ENCODE peak calls at places on chromosomes 5 and 9, in five cellular contexts. One of them, this sample, is unnamed.

GRCh38 chr9:88184986-88185385 is 46.7 kb upstream of the SPATA31C2 start:
- DNase-seq in H54: no peak
- DNase-seq in activated naive CD4-positive, alpha-beta T cell treated with anti-CD3 and anti-CD28 coated beads for 36 hours: no peak
- DNase-seq in GM04503: no peak
- DNase-seq in NCI-H1105: no peak
- DNase-seq in this sample: no peak

GRCh38 chr9:136370687-136371530 is 2.6 kb downstream of the CARD9 start:
- DNase-seq in H54: no peak
- DNase-seq in activated naive CD4-positive, alpha-beta T cell treated with anti-CD3 and anti-CD28 coated beads for 36 hours: no peak
- DNase-seq in GM04503: no peak
- DNase-seq in NCI-H1105: no peak
- DNase-seq in this sample: no peak

GRCh38 chr9:122133984-122134535 is 25.5 kb downstream of the NDUFA8 start:
- DNase-seq in H54: no peak
- DNase-seq in activated naive CD4-positive, alpha-beta T cell treated with anti-CD3 and anti-CD28 coated beads for 36 hours: no peak
- DNase-seq in GM04503: no peak
- DNase-seq in NCI-H1105: no peak
- DNase-seq in this sample: no peak

GRCh38 chr5:98308231-98308630 is 465.2 kb upstream of the RGMB start:
- DNase-seq in H54: no peak
- DNase-seq in activated naive CD4-positive, alpha-beta T cell treated with anti-CD3 and anti-CD28 coated beads for 36 hours: no peak
- DNase-seq in GM04503: no peak
- DNase-seq in NCI-H1105: no peak
- DNase-seq in this sample: no peak

GRCh38 chr5:40478766-40479165 is 200.9 kb upstream of the PTGER4 start:
- DNase-seq in H54: no peak
- DNase-seq in activated naive CD4-positive, alpha-beta T cell treated with anti-CD3 and anti-CD28 coated beads for 36 hours: no peak
- DNase-seq in GM04503: no peak
- DNase-seq in NCI-H1105: no peak
- DNase-seq in this sample: no peak

GRCh38 chr5:94524841-94525697 is 93.3 kb downstream of the KIAA0825 start:
- DNase-seq in H54: no peak
- DNase-seq in activated naive CD4-positive, alpha-beta T cell treated with anti-CD3 and anti-CD28 coated beads for 36 hours: peak
- DNase-seq in GM04503: no peak
- DNase-seq in NCI-H1105: no peak
- DNase-seq in this sample: no peak

GRCh38 chr5:116746668-116747067 is 172.0 kb upstream of the SEMA6A start:
- DNase-seq in H54: no peak
- DNase-seq in activated naive CD4-positive, alpha-beta T cell treated with anti-CD3 and anti-CD28 coated beads for 36 hours: no peak
- DNase-seq in GM04503: no peak
- DNase-seq in NCI-H1105: no peak
- DNase-seq in this sample: no peak

GRCh38 chr9:98787766-98788335 is 8.5 kb downstream of the ANKS6 start:
- DNase-seq in H54: no peak
- DNase-seq in activated naive CD4-positive, alpha-beta T cell treated with anti-CD3 and anti-CD28 coated beads for 36 hours: no peak
- DNase-seq in GM04503: no peak
- DNase-seq in NCI-H1105: no peak
- DNase-seq in this sample: no peak

GRCh38 chr5:153480401-153480800 is 10.1 kb upstream of the GRIA1 start:
- DNase-seq in H54: no peak
- DNase-seq in activated naive CD4-positive, alpha-beta T cell treated with anti-CD3 and anti-CD28 coated beads for 36 hours: peak
- DNase-seq in GM04503: no peak
- DNase-seq in NCI-H1105: no peak
- DNase-seq in this sample: no peak

GRCh38 chr5:36177154-36177553 is 25.2 kb downstream of the SKP2 start:
- DNase-seq in H54: no peak
- DNase-seq in activated naive CD4-positive, alpha-beta T cell treated with anti-CD3 and anti-CD28 coated beads for 36 hours: no peak
- DNase-seq in GM04503: no peak
- DNase-seq in NCI-H1105: no peak
- DNase-seq in this sample: no peak

GRCh38 chr5:172420215-172420934 is 34.0 kb downstream of the SH3PXD2B start:
- DNase-seq in H54: peak
- DNase-seq in activated naive CD4-positive, alpha-beta T cell treated with anti-CD3 and anti-CD28 coated beads for 36 hours: peak
- DNase-seq in GM04503: peak
- DNase-seq in NCI-H1105: no peak
- DNase-seq in this sample: peak

GRCh38 chr9:137176302-137177182 is 4.7 kb upstream of the TMEM210 start:
- DNase-seq in H54: no peak
- DNase-seq in activated naive CD4-positive, alpha-beta T cell treated with anti-CD3 and anti-CD28 coated beads for 36 hours: no peak
- DNase-seq in GM04503: no peak
- DNase-seq in NCI-H1105: peak
- DNase-seq in this sample: no peak

GRCh38 chr9:113711251-113711650 is 164.9 kb upstream of the ZNF618 start:
- DNase-seq in H54: no peak
- DNase-seq in activated naive CD4-positive, alpha-beta T cell treated with anti-CD3 and anti-CD28 coated beads for 36 hours: no peak
- DNase-seq in GM04503: no peak
- DNase-seq in NCI-H1105: no peak
- DNase-seq in this sample: no peak

GRCh38 chr5:60018091-60018490 is 124.6 kb upstream of the PDE4D start:
- DNase-seq in H54: no peak
- DNase-seq in activated naive CD4-positive, alpha-beta T cell treated with anti-CD3 and anti-CD28 coated beads for 36 hours: no peak
- DNase-seq in GM04503: no peak
- DNase-seq in NCI-H1105: no peak
- DNase-seq in this sample: no peak

GRCh38 chr9:73437758-73438157 is 286.1 kb downstream of the ANXA1 start:
- DNase-seq in H54: no peak
- DNase-seq in activated naive CD4-positive, alpha-beta T cell treated with anti-CD3 and anti-CD28 coated beads for 36 hours: no peak
- DNase-seq in GM04503: no peak
- DNase-seq in NCI-H1105: no peak
- DNase-seq in this sample: no peak

GRCh38 chr5:80245986-80246781 is 9.7 kb downstream of the SERINC5 start:
- DNase-seq in H54: no peak
- DNase-seq in activated naive CD4-positive, alpha-beta T cell treated with anti-CD3 and anti-CD28 coated beads for 36 hours: no peak
- DNase-seq in GM04503: no peak
- DNase-seq in NCI-H1105: no peak
- DNase-seq in this sample: no peak

GRCh38 chr5:174354571-174354970 is 309.1 kb downstream of the NSG2 start:
- DNase-seq in H54: no peak
- DNase-seq in activated naive CD4-positive, alpha-beta T cell treated with anti-CD3 and anti-CD28 coated beads for 36 hours: no peak
- DNase-seq in GM04503: no peak
- DNase-seq in NCI-H1105: no peak
- DNase-seq in this sample: no peak

This sample was measured in NCI-H510A.